ENCODE peak calls at places on chromosomes 1 and 21, in six cellular contexts. I, F, A, E, O and L are unnamed samples.

GRCh38 chr1:204075116-204075636 is 2.3 kb downstream of the SOX13 start:
- DNase-seq in A (no peak), F (peak; percentile 5), I (no peak), E (no peak), O (no peak), L (peak; percentile 13)

GRCh38 chr1:151832318-151832984 is 849 bp upstream of the RORC start:
- DNase-seq in A (no peak), I (peak; percentile 95), O (no peak), E (no peak), F (peak; percentile 38), L (no peak)

GRCh38 chr1:185767721-185768120 is 33.5 kb downstream of the HMCN1 start:
- DNase-seq in I (no peak), F (no peak), E (no peak), A (no peak), O (no peak), L (no peak)

GRCh38 chr1:176879784-176880620 is 284.5 kb downstream of the ASTN1 start:
- DNase-seq in A (no peak), F (no peak), E (no peak), O (no peak), I (no peak), L (no peak)

GRCh38 chr21:46518983-46519583 is 60.4 kb downstream of the DIP2A start:
- DNase-seq in I (no peak), E (no peak), O (no peak), A (no peak), F (no peak), L (no peak)

GRCh38 chr1:3237570-3237969 is 168.6 kb downstream of the PRDM16 start:
- DNase-seq in A (no peak), F (no peak), O (no peak), I (no peak), E (no peak), L (no peak)

GRCh38 chr1:81135524-81135923 is 665.2 kb upstream of the ADGRL2 start:
- DNase-seq in A (no peak), O (no peak), F (no peak), E (no peak), I (no peak), L (no peak)

GRCh38 chr1:229379901-229380300 is 37.1 kb upstream of the CCSAP start:
- DNase-seq in O (no peak), I (no peak), E (no peak), A (peak; percentile 47), F (no peak), L (no peak)

GRCh38 chr1:110292327-110292741 is 46.8 kb upstream of the RBM15 start:
- DNase-seq in F (peak; percentile 18), I (peak; percentile 36), A (no peak), E (no peak), O (no peak), L (no peak)

GRCh38 chr1:93483200-93483599 is 35.3 kb downstream of the FNBP1L start:
- DNase-seq in O (no peak), F (peak; percentile 42), I (no peak), E (no peak), A (no peak), L (no peak)

GRCh38 chr1:55781944-55782482 is 566.8 kb upstream of the USP24 start:
- DNase-seq in A (no peak), I (peak; percentile 72), F (peak; percentile 90), O (no peak), E (no peak), L (peak; percentile 95)

GRCh38 chr1:63728611-63729226 is 45.1 kb upstream of the ROR1 start:
- DNase-seq in A (no peak), F (no peak), O (no peak), I (no peak), E (no peak), L (no peak)

GRCh38 chr1:19310061-19310460 is 1.9 kb downstream of the AKR7A2 start:
- DNase-seq in O (no peak), A (no peak), F (no peak), E (no peak), I (no peak), L (no peak)

GRCh38 chr1:11924334-11925195 is 1.7 kb downstream of the KIAA2013 start:
- DNase-seq in F (no peak), E (no peak), A (no peak), O (no peak), I (no peak), L (no peak)